ENCODE peak calls at places on chromosomes 3 and 15, in five cellular contexts. X is activated naive CD4-positive, alpha-beta T cell treated with anti-CD3 and anti-CD28 coated beads for 36 hours; U is mesothelial cell of epicardium; O is sciatic nerve; L is posterior vena cava. V is an unnamed sample.

GRCh38 chr3:168812234-168812633 is 716.5 kb upstream of the GOLIM4 start:
- DNase-seq in X (no peak), L (no peak), O (no peak), U (no peak), V (peak; percentile 29)

GRCh38 chr15:67156834-67157233 is 91.4 kb downstream of the SMAD3 start:
- DNase-seq in L (no peak), X (no peak), U (no peak), O (peak; percentile 6), V (no peak)

GRCh38 chr3:12984023-12984823 is 89.0 kb downstream of the IQSEC1 start:
- DNase-seq in O (no peak), U (no peak), L (peak; percentile 86), X (peak; percentile 84), V (peak; percentile 75)

GRCh38 chr15:41698779-41699178 is 38.6 kb downstream of the MGA start:
- DNase-seq in O (no peak), U (no peak), L (no peak), X (no peak), V (no peak)

GRCh38 chr15:41490355-41490754 is 3.3 kb upstream of the ITPKA start:
- DNase-seq in X (peak; percentile 69), O (no peak), L (no peak), U (no peak), V (no peak)

GRCh38 chr15:65081758-65082157 is 5.2 kb downstream of the KBTBD13 start:
- DNase-seq in X (no peak), O (no peak), L (no peak), U (no peak), V (no peak)

GRCh38 chr3:9791790-9792404 is 376 bp downstream of the TADA3 start:
- DNase-seq in O (no peak), L (no peak), U (no peak), X (no peak), V (no peak)

GRCh38 chr3:18481946-18482548 is 56.9 kb upstream of the SATB1 start:
- DNase-seq in X (no peak), U (no peak), O (no peak), L (no peak), V (no peak)

GRCh38 chr15:74433592-74434259 is at the start of gene SEMA7A:
- DNase-seq in L (peak; percentile 93), X (peak; percentile 87), O (peak; percentile 91), U (peak; percentile 45), V (peak; percentile 86)

GRCh38 chr3:46981932-46982471 is 2.5 kb downstream of the NBEAL2 start:
- DNase-seq in L (peak; percentile 80), X (no peak), U (no peak), O (peak; percentile 53), V (no peak)

GRCh38 chr15:36517758-36518157 is 61.7 kb upstream of the CDIN1 start:
- DNase-seq in X (no peak), L (no peak), O (no peak), U (no peak), V (no peak)

GRCh38 chr15:63905558-63906265 is 72.0 kb upstream of the HERC1 start:
- DNase-seq in U (no peak), X (peak; percentile 14), L (no peak), O (no peak), V (no peak)

GRCh38 chr3:137131081-137131480 is 173.3 kb downstream of the IL20RB start:
- DNase-seq in U (no peak), O (no peak), X (no peak), L (no peak), V (no peak)

GRCh38 chr3:28598165-28598564 is 249.5 kb upstream of the AZI2 start:
- DNase-seq in U (no peak), O (no peak), L (no peak), X (no peak), V (no peak)

GRCh38 chr15:22839046-22839705 is 710 bp downstream of the NIPA2 start:
- DNase-seq in L (no peak), O (no peak), X (no peak), U (no peak), V (no peak)

GRCh38 chr15:72758195-72758594 is 25.4 kb downstream of the ADPGK start:
- DNase-seq in L (no peak), X (no peak), O (no peak), U (no peak), V (no peak)

GRCh38 chr3:60323651-60324050 is 927.6 kb downstream of the FHIT start:
- DNase-seq in L (no peak), U (no peak), O (no peak), X (no peak), V (no peak)

GRCh38 chr3:149384911-149385321 is 7.5 kb upstream of the TM4SF1 start:
- DNase-seq in U (no peak), L (no peak), O (no peak), X (no peak), V (no peak)

GRCh38 chr15:99466701-99467337 is 99.0 kb upstream of the MEF2A start:
- DNase-seq in X (no peak), L (no peak), O (no peak), U (no peak), V (no peak)

GRCh38 chr3:127150915-127151564 is 41.9 kb upstream of the PRR23E start:
- DNase-seq in L (peak; percentile 64), O (peak; percentile 15), X (no peak), U (no peak), V (no peak)

GRCh38 chr3:151135548-151136337 is 50.3 kb downstream of the MED12L start:
- DNase-seq in O (no peak), U (no peak), L (no peak), X (peak; percentile 71), V (no peak)

GRCh38 chr15:74129411-74130088 is 836 bp upstream of the ISLR2 start:
- DNase-seq in L (no peak), U (no peak), O (no peak), X (no peak), V (peak; percentile 90)

GRCh38 chr3:114660808-114661207 is 367.0 kb downstream of the TIGIT start:
- DNase-seq in U (no peak), O (no peak), L (no peak), X (no peak), V (no peak)

GRCh38 chr3:193140381-193140780 is 100.6 kb upstream of the PLAAT1 start:
- DNase-seq in O (no peak), X (no peak), U (no peak), L (no peak), V (no peak)

GRCh38 chr15:67823371-67824156 is 1.7 kb upstream of the SKOR1 start:
- DNase-seq in U (no peak), O (peak; percentile 48), L (peak; percentile 72), X (no peak), V (peak; percentile 74)

GRCh38 chr3:127954642-127955041 is 39.6 kb downstream of the KBTBD12 start:
- DNase-seq in L (no peak), X (no peak), O (no peak), U (no peak), V (no peak)

GRCh38 chr3:152376351-152377183 is 107.8 kb downstream of the MBNL1 start:
- DNase-seq in L (no peak), O (no peak), X (no peak), U (no peak), V (no peak)

GRCh38 chr3:5143459-5143858 is 21.4 kb downstream of the ARL8B start:
- DNase-seq in X (no peak), O (no peak), L (no peak), U (no peak), V (no peak)

GRCh38 chr3:4493931-4494806 is 1.0 kb downstream of the ITPR1 start:
- DNase-seq in U (no peak), X (peak; percentile 30), L (no peak), O (no peak), V (peak; percentile 28)

GRCh38 chr3:159818399-159818798 is 170.2 kb upstream of the IL12A start:
- DNase-seq in O (no peak), U (no peak), L (no peak), X (no peak), V (peak; percentile 51)

GRCh38 chr15:65384505-65384894 is 6.7 kb upstream of the IGDCC3 start:
- DNase-seq in L (no peak), X (no peak), O (no peak), U (no peak), V (no peak)

GRCh38 chr3:31421280-31422048 is 111.3 kb upstream of the STT3B start:
- DNase-seq in O (no peak), X (no peak), U (no peak), L (no peak), V (no peak)

GRCh38 chr15:32844118-32844711 is 126.4 kb downstream of the GREM1 start:
- DNase-seq in U (no peak), L (no peak), X (no peak), O (no peak), V (no peak)

GRCh38 chr3:31654998-31655397 is 122.3 kb downstream of the STT3B start:
- DNase-seq in L (no peak), O (no peak), U (no peak), X (no peak), V (no peak)